ENCODE peak calls at places on chromosomes 16 and 17, in four cellular contexts. G is fibroblast of villous mesenchyme, S is upper lobe of right lung, I is PC-9. A is an unnamed sample.

GRCh38 chr16:75219838-75220237 is 1.1 kb downstream of the CTRB1 start:
- DNase-seq in I (no peak), G (no peak), S (no peak), A (no peak)

GRCh38 chr17:35286120-35286781 is 43.4 kb downstream of the SLFN5 start:
- DNase-seq in S (no peak), I (no peak), G (peak), A (no peak)

GRCh38 chr17:8965394-8966168 is at the start of gene PIK3R5:
- DNase-seq in I (no peak), G (no peak), S (peak), A (peak)

GRCh38 chr17:83162035-83162745 is 82.8 kb downstream of the METRNL start:
- DNase-seq in S (no peak), G (no peak), I (no peak), A (no peak)

GRCh38 chr17:79188048-79188447 is 113.4 kb downstream of the ENGASE start:
- DNase-seq in S (no peak), I (no peak), G (no peak), A (peak)

GRCh38 chr16:17070882-17071592 is 399.7 kb downstream of the XYLT1 start:
- DNase-seq in G (no peak), S (peak), I (no peak), A (no peak)

GRCh38 chr17:45384047-45384799 is 48.4 kb downstream of the ARHGAP27 start:
- DNase-seq in G (peak), I (no peak), S (no peak), A (no peak)

GRCh38 chr17:38751144-38751802 is 1.3 kb upstream of the PSMB3 start:
- DNase-seq in G (no peak), S (no peak), I (no peak), A (no peak)

GRCh38 chr17:39920218-39921210 is 2.1 kb upstream of the GSDMB start:
- DNase-seq in S (no peak), I (no peak), G (no peak), A (no peak)

GRCh38 chr16:13984794-13985193 is 64.8 kb downstream of the ERCC4 start:
- DNase-seq in S (no peak), G (no peak), I (no peak), A (no peak)

GRCh38 chr16:733382-734207 is 6.7 kb downstream of the HAGHL start:
- DNase-seq in G (no peak), S (no peak), I (peak), A (no peak)

GRCh38 chr17:57338257-57338919 is 82.1 kb downstream of the MSI2 start:
- DNase-seq in G (no peak), S (no peak), I (no peak), A (no peak)

GRCh38 chr17:19770985-19771710 is 23.1 kb upstream of the ALDH3A1 start:
- DNase-seq in G (no peak), S (no peak), I (no peak), A (no peak)

GRCh38 chr16:87701505-87701921 is 64.3 kb downstream of the KLHDC4 start:
- DNase-seq in G (no peak), S (no peak), I (no peak), A (no peak)

GRCh38 chr17:32486701-32487459 is at the start of gene CDK5R1:
- DNase-seq in I (no peak), S (peak), G (peak), A (no peak)

GRCh38 chr17:43849116-43849515 is 2.1 kb downstream of the CD300LG start:
- DNase-seq in G (no peak), S (no peak), I (no peak), A (no peak)

GRCh38 chr17:57953703-57954420 is 1.4 kb downstream of the CUEDC1 start:
- DNase-seq in S (peak), I (no peak), G (no peak), A (no peak)

GRCh38 chr17:16378631-16379282 is 2.1 kb upstream of the UBB start:
- DNase-seq in S (no peak), I (peak), G (no peak), A (no peak)

GRCh38 chr17:5019475-5019956 is 15.7 kb downstream of the SLC52A1 start:
- DNase-seq in I (no peak), S (no peak), G (no peak), A (no peak)

GRCh38 chr16:6496996-6497395 is 835.6 kb upstream of the RBFOX1 start:
- DNase-seq in S (no peak), G (no peak), I (no peak), A (no peak)

GRCh38 chr17:35460354-35460851 is 11.8 kb upstream of the SLFN13 start:
- DNase-seq in G (no peak), S (peak), I (peak), A (peak)

GRCh38 chr17:7218166-7218565 is 1.5 kb downstream of the DLG4 start:
- DNase-seq in I (no peak), G (no peak), S (no peak), A (no peak)

GRCh38 chr17:49016775-49017463 is 19.7 kb downstream of the IGF2BP1 start:
- DNase-seq in G (peak), S (peak), I (no peak), A (no peak)

GRCh38 chr17:8124350-8125195 is 667 bp upstream of the HES7 start:
- DNase-seq in S (no peak), I (no peak), G (peak), A (no peak)

DNA sequence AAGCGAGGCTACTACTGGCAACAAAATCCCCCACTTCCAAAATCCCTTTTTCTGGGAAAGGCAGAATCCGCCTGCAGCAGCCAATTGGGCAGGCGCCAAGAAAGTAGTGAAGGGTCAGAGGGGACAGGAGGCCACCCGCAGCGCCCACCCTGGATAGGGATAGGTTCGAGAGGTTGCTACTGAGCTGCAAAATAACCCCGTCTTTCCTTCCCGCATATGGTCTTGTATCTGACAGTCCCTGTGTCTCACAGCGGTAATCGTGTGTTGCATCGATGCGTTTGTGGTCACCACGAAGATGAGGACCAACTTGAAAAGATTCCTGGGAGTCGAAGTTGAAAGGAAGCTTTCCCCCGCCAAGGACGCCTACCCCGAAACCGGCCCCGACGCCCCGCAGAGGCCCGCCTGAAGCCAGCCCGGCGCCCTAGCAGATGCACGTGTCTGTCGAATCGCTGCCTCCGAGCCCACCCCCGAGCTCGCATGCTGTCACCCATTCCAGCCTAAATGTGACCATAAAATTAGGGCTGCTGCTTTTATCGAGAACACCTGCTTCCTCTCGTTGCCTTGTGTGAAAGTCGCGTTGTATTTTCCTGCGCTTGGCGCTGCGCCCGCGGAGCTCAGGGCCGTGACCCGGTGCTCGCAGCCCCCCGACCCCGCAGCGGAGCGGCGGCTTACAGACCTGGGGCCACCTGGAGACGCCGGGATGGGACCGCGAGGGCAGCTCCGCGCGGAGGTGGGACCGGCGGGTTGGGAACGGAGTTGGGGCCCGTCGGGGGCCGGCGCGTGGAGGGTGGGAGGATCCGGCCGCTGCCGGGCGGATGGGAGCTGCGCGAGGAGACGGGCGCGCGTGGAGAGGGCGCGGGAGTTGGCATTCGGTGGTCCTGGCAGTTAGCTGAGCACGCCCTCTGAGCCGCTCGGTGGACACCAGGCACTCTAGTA is at the start of gene CMTM2:
- DNase-seq in S (no peak), G (no peak), I (no peak), A (no peak)
- H3K4me3 ChIP-seq in S (peak), G (no peak), I (no peak), A (peak)

DNA sequence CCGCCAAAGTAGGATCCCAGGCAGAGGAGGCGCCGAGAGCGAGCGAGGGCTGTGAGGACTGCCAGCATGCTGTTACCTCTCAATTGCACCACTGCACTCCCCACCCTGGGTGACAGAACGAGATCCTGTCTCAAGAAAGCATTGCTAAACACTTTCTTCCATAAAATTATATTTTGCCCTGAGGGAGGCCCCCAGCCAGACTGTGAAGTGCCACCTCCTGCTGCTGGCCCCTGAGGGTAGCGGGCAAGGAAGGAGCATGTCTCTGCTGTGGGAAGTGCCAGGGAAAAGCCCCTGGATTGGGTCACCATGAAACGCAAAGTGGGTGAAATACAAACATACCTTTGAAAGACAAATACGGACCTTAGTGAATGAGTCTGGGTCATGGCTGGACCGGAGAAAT is 78.0 kb upstream of the AMZ2 start:
- DNase-seq in I (no peak), S (no peak), G (no peak), A (no peak)
- H3K4me3 ChIP-seq in I (no peak), S (no peak), G (peak), A (no peak)

GRCh38 chr17:75518201-75518600 is 1.9 kb downstream of the TSEN54 start:
- DNase-seq in S (no peak), I (no peak), G (no peak), A (no peak)
- H3K4me3 ChIP-seq in S (peak), I (no peak), G (no peak), A (no peak)

GRCh38 chr16:11239644-11240632 is 16.1 kb downstream of the SOCS1 start:
- DNase-seq in I (no peak), G (no peak), S (no peak), A (no peak)
- H3K4me3 ChIP-seq in I (no peak), G (no peak), S (no peak), A (no peak)

GRCh38 chr17:850828-851759 is 68.9 kb downstream of the MRM3 start:
- DNase-seq in S (no peak), I (no peak), G (peak), A (no peak)
- H3K4me3 ChIP-seq in S (no peak), I (no peak), G (peak), A (no peak)

DNA sequence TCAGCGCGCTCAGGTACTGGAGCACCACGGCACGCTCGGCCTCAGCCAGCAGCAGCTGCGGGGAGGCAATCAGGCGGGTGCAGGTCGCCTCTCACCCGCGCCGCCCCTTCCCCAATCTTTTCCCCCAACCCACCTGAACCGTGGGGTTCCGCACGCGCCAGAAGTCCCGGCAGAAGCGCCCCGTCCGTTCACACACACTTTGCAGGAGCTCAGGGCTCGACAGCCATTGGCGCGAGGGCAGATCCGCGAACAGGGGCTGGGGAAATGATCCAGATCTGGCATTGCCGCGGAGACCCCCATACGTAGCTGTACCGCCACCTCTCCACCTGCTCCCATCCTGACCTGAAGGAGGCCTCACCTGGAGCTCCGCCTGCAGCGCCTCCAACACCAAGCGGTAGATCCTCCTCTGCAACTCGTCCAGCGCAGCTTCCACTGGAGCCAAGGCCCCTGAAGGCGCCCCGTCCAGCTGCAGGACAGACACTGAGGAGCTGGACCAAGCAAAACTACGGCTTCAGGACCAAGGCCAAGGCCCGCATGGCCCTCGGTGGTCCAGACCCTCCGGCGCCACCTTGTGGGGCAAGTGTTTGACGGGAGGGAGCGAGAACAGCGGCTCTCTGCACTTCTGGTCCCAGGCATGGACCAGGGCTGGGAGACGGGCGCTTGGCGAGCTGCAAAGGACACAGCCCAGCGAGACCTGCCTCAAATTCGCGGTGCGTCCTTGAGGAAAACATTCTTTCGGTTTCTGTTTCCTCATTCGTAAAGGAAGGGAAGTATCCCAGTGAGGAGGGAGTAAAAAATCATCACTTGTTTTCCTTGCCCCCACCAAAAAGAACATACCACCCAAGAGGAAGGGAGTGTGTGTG is 1.5 kb upstream of the MATCAP1 start:
- DNase-seq in I (peak), G (peak), S (peak), A (peak)
- H3K4me3 ChIP-seq in I (peak), G (no peak), S (peak), A (no peak)

DNA sequence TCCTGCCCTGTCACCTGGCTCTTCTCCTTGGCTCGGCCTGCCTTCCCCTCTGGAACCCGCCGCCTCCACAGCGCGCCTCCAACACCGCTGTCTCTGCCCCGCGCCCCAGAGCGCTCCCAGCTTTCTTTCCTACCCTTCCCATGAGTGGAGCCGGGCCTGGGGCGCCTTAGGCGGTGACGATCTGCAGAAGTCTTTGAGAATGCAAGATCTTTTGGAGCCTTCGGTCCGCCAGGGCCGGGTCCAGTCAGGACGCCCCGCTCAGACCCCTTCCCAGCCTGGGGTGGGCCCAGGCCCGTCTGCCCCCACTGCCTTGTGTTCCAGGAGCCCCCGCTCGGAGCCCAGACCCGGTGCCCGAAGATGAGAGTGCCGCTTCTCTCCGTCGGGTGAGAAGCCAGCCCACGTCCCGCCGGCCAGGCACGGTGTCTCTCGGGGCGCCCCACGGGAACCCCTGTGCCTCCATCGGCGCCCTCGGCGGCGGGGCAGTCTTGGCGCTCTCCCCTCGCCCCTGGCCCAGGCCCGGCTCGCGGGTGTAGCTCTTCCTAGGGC is 40.0 kb downstream of the MRM1 start:
- DNase-seq in I (no peak), S (no peak), G (no peak), A (no peak)
- H3K4me3 ChIP-seq in I (no peak), S (peak), G (no peak), A (peak)

GRCh38 chr16:65122724-65122973 is 786 bp upstream of the CDH11 start:
- DNase-seq in S (no peak), I (no peak), G (no peak), A (no peak)
- H3K4me3 ChIP-seq in S (peak), I (no peak), G (peak), A (peak)

A was measured in left lung.